ENCODE peak calls at places on chromosomes 4 and X, in nine cellular contexts. G is fibroblast of lung; D is HT-29; N is activated CD8-positive, alpha-beta memory T cell treated with anti-CD3 and anti-CD28 coated beads for 4 hours; O is fibroblast of pulmonary artery; C is EH; Q is PC-3; L is upper lobe of left lung; F is kidney glomerular epithelial cell. M is an unnamed sample.

GRCh38 chr4:150960079-150960478 is 55.0 kb downstream of the LRBA start:
- DNase-seq in L (no peak), D (no peak), G (peak; percentile 38), Q (peak; percentile 61), C (peak; percentile 48), N (no peak), F (peak; percentile 39), O (peak; percentile 58), M (peak; percentile 14)

GRCh38 chr4:145279122-145279960 is 99.0 kb upstream of the OTUD4 start:
- DNase-seq in L (no peak), G (peak; percentile 96), Q (peak; percentile 77), C (peak; percentile 96), F (peak; percentile 32), N (no peak), D (no peak), O (peak; percentile 75), M (no peak)

GRCh38 chr4:129358571-129358970 is 262.6 kb downstream of the C4orf33 start:
- DNase-seq in D (peak; percentile 50), Q (peak; percentile 77), G (peak; percentile 78), N (no peak), L (no peak), F (peak; percentile 71), O (peak; percentile 59), C (peak; percentile 43), M (peak; percentile 38)

GRCh38 chrX:22689290-22689689 is 310.5 kb upstream of the DDX53 start:
- DNase-seq in G (peak; percentile 41), L (no peak), N (no peak), D (no peak), C (peak; percentile 27), F (peak; percentile 6), Q (no peak), O (peak; percentile 23), M (no peak)

GRCh38 chr4:39518484-39518883 is 8.8 kb downstream of the UGDH start:
- DNase-seq in C (no peak), O (no peak), L (no peak), Q (no peak), F (no peak), D (no peak), N (no peak), G (no peak), M (no peak)

GRCh38 chr4:100811046-100811445 is 293.2 kb upstream of the EMCN start:
- DNase-seq in G (no peak), C (no peak), D (no peak), O (no peak), L (no peak), Q (no peak), N (no peak), F (no peak), M (no peak)

GRCh38 chr4:101345271-101345595 is 2.1 kb downstream of the PPP3CA start:
- DNase-seq in N (no peak), G (peak; percentile 43), D (no peak), L (no peak), O (no peak), F (no peak), C (peak; percentile 57), Q (no peak), M (no peak)

GRCh38 chr4:76689079-76689817 is 208.7 kb downstream of the SOWAHB start:
- DNase-seq in Q (peak; percentile 65), C (peak; percentile 52), F (no peak), N (no peak), G (peak; percentile 48), D (peak; percentile 59), O (peak; percentile 30), L (peak; percentile 91), M (peak; percentile 50)

GRCh38 chr4:3680656-3681055 is 85.5 kb upstream of the ADRA2C start:
- DNase-seq in C (no peak), Q (no peak), L (no peak), O (no peak), D (no peak), F (no peak), N (no peak), G (no peak), M (no peak)

GRCh38 chrX:68929332-68930150 is 100.7 kb downstream of the EFNB1 start:
- DNase-seq in Q (peak; percentile 89), N (no peak), O (peak; percentile 80), D (peak; percentile 55), L (no peak), C (peak; percentile 81), F (peak; percentile 41), G (peak; percentile 86), M (peak; percentile 9)

GRCh38 chr4:71689822-71690221 is 94.1 kb downstream of the GC start:
- DNase-seq in F (no peak), Q (no peak), O (peak; percentile 23), L (no peak), G (peak; percentile 58), D (no peak), N (no peak), C (peak; percentile 19), M (no peak)

GRCh38 chr4:175412161-175412560 is 399.9 kb downstream of the GPM6A start:
- DNase-seq in C (peak; percentile 50), N (no peak), Q (peak; percentile 73), L (no peak), D (no peak), G (peak; percentile 72), F (no peak), O (peak; percentile 47), M (no peak)

GRCh38 chr4:127000846-127001245 is 631.9 kb upstream of the INTU start:
- DNase-seq in F (no peak), O (no peak), L (no peak), N (no peak), C (no peak), D (no peak), Q (no peak), G (no peak), M (no peak)

GRCh38 chrX:139483721-139484120 is 46.8 kb upstream of the F9 start:
- DNase-seq in Q (no peak), L (no peak), F (no peak), N (no peak), D (no peak), O (no peak), G (no peak), C (no peak), M (no peak)

GRCh38 chrX:97397371-97397770 is 513.7 kb downstream of the RPA4 start:
- DNase-seq in F (no peak), C (no peak), L (no peak), N (no peak), O (peak; percentile 51), Q (peak; percentile 39), D (no peak), G (peak; percentile 61), M (no peak)

GRCh38 chrX:136166221-136166855 is 19.0 kb downstream of the FHL1 start:
- DNase-seq in C (peak; percentile 68), N (no peak), F (no peak), D (no peak), O (peak; percentile 58), L (no peak), G (peak; percentile 40), Q (peak; percentile 61), M (no peak)